ENCODE peak calls at places on chromosome 19, in six cellular contexts. X is SW 1271; K is CD8-positive, alpha-beta T cell; Y is AG08396; W is mucosa of descending colon; P is substantia nigra. U is an unnamed sample.

GRCh38 chr19:2807379-2808128 is 12.1 kb upstream of the ZNF554 start:
- DNase-seq in X (no peak), K (no peak), W (no peak), P (no peak), Y (no peak), U (no peak)

GRCh38 chr19:1407662-1408299 is 395 bp downstream of the DAZAP1 start:
- DNase-seq in X (no peak), Y (no peak), W (peak), K (peak), P (no peak), U (no peak)

GRCh38 chr19:42140125-42140754 is 8.0 kb upstream of the POU2F2 start:
- DNase-seq in X (no peak), W (peak), Y (peak), P (peak), K (peak), U (no peak)

GRCh38 chr19:33678796-33679195 is 57.0 kb downstream of the CHST8 start:
- DNase-seq in Y (no peak), K (no peak), W (no peak), P (peak), X (no peak), U (peak)

GRCh38 chr19:41861846-41862245 is 1.8 kb downstream of the RPS19 start:
- DNase-seq in X (no peak), Y (no peak), P (no peak), W (no peak), K (no peak), U (no peak)

GRCh38 chr19:41521860-41522555 is 54.0 kb upstream of the CEACAM21 start:
- DNase-seq in X (no peak), W (peak), Y (no peak), P (no peak), K (peak), U (no peak)

GRCh38 chr19:45785097-45785496 is 2.8 kb upstream of the DMPK start:
- DNase-seq in W (no peak), Y (no peak), X (no peak), P (no peak), K (no peak), U (no peak)

GRCh38 chr19:13029893-13030292 is 34.6 kb downstream of the NFIX start:
- DNase-seq in P (peak), W (peak), Y (no peak), K (no peak), X (no peak), U (no peak)

GRCh38 chr19:29843180-29844051 is 31.6 kb downstream of the CCNE1 start:
- DNase-seq in X (no peak), W (peak), Y (peak), K (peak), P (no peak), U (no peak)

GRCh38 chr19:1851581-1852293 is 3.5 kb upstream of the REXO1 start:
- DNase-seq in X (no peak), K (peak), Y (no peak), W (peak), P (no peak), U (no peak)

GRCh38 chr19:34236035-34236793 is 18.1 kb upstream of the GARRE1 start:
- DNase-seq in Y (peak), P (no peak), W (peak), X (no peak), K (no peak), U (no peak)

GRCh38 chr19:44548736-44549135 is 19.3 kb upstream of the CEACAM20 start:
- DNase-seq in W (no peak), K (no peak), Y (no peak), P (no peak), X (no peak), U (no peak)

GRCh38 chr19:1824252-1824622 is 12.2 kb upstream of the ATP8B3 start:
- DNase-seq in X (no peak), K (no peak), P (no peak), W (no peak), Y (no peak), U (no peak)

GRCh38 chr19:49894011-49894664 is 2.5 kb downstream of the IL4I1 start:
- DNase-seq in P (no peak), X (no peak), W (no peak), Y (no peak), K (no peak), U (no peak)

GRCh38 chr19:34171539-34171876 is 796 bp upstream of the LSM14A start:
- DNase-seq in K (no peak), P (no peak), W (no peak), X (no peak), Y (peak), U (no peak)